ENCODE peak calls at places on chromosome 1, in seven cellular contexts. T is lower leg skin, V is gastrocnemius medialis, L is dorsolateral prefrontal cortex, F is AG04450, G is fibroblast of lung, M is transverse colon. J is an unnamed sample.

GRCh38 chr1:153767519-153767918 is 7.7 kb upstream of the SLC27A3 start:
- DNase-seq in T (no peak), V (no peak), L (no peak), F (no peak), G (no peak), M (no peak), J (no peak)

GRCh38 chr1:19672237-19672636 is 7.6 kb downstream of the HTR6 start:
- DNase-seq in T (no peak), V (no peak), L (no peak), F (no peak), G (no peak), M (no peak), J (no peak)

GRCh38 chr1:214586621-214587020 is 16.4 kb upstream of the CENPF start:
- DNase-seq in T (no peak), V (no peak), L (no peak), F (no peak), G (no peak), M (no peak), J (no peak)

GRCh38 chr1:7845761-7846160 is 7.1 kb downstream of the UTS2 start:
- DNase-seq in T (no peak), V (no peak), L (no peak), F (peak), G (peak), M (no peak), J (peak)

GRCh38 chr1:78419309-78419708 is 71.5 kb upstream of the PTGFR start:
- DNase-seq in T (no peak), V (no peak), L (no peak), F (no peak), G (peak), M (no peak), J (peak)

GRCh38 chr1:14377386-14377785 is 221.1 kb upstream of the KAZN start:
- DNase-seq in T (no peak), V (no peak), L (no peak), F (no peak), G (peak), M (no peak), J (no peak)

GRCh38 chr1:10575616-10576015 is 100.9 kb downstream of the PEX14 start:
- DNase-seq in T (no peak), V (no peak), L (no peak), F (peak), G (peak), M (no peak), J (peak)

GRCh38 chr1:100703716-100704115 is 15.8 kb upstream of the VCAM1 start:
- DNase-seq in T (no peak), V (no peak), L (no peak), F (no peak), G (peak), M (no peak), J (no peak)

GRCh38 chr1:172898866-172899265 is 151.9 kb downstream of the TNFSF18 start:
- DNase-seq in T (no peak), V (no peak), L (no peak), F (no peak), G (peak), M (no peak), J (no peak)

GRCh38 chr1:115436596-115436995 is 98.5 kb upstream of the NGF start:
- DNase-seq in T (no peak), V (no peak), L (no peak), F (no peak), G (no peak), M (no peak), J (no peak)

GRCh38 chr1:51661081-51661518 is 44.2 kb downstream of the OSBPL9 start:
- DNase-seq in T (no peak), V (no peak), L (no peak), F (peak), G (peak), M (no peak), J (peak)

GRCh38 chr1:180501865-180502360 is 464 bp downstream of the ACBD6 start:
- DNase-seq in T (no peak), V (no peak), L (no peak), F (no peak), G (no peak), M (no peak), J (no peak)

GRCh38 chr1:215201301-215201700 is 118.8 kb downstream of the KCNK2 start:
- DNase-seq in T (no peak), V (no peak), L (no peak), F (no peak), G (no peak), M (no peak), J (no peak)

GRCh38 chr1:181513786-181514297 is 30.5 kb downstream of the CACNA1E start:
- DNase-seq in T (no peak), V (no peak), L (no peak), F (no peak), G (peak), M (no peak), J (no peak)

GRCh38 chr1:161260346-161260745 is 1.8 kb downstream of the PCP4L1 start:
- DNase-seq in T (peak), V (no peak), L (no peak), F (no peak), G (no peak), M (no peak), J (no peak)

GRCh38 chr1:116268211-116268610 is 104.8 kb upstream of the ATP1A1 start:
- DNase-seq in T (peak), V (no peak), L (peak), F (no peak), G (no peak), M (peak), J (peak)

GRCh38 chr1:238955934-238956333 is 430.4 kb upstream of the CHRM3 start:
- DNase-seq in T (no peak), V (no peak), L (no peak), F (no peak), G (peak), M (no peak), J (no peak)

DNA sequence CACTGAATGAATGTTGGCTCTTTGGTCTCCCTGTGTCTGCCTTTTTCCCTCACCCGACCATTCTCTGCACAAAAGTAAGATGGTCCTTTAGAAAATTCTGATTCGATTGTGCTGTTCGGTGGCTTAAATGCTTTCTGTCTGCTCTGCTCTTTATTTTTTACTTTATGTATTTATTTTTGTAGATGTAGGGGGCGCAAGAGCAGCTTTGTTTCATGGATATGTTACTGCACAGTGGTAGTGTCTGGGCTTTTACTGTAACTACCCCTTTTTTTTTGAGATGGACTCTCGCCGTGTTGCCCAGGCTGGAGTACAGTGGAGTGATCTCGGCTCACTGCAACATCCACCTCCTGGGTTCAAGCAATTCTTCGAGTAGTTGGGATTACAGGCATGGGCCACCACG is 15.7 kb downstream of the NLRP3 start:
- DNase-seq in T (no peak), V (no peak), L (no peak), F (no peak), G (no peak), M (no peak), J (no peak)
- TF ChIP-seq CTCF in T (no peak), V (no peak), L (no peak), F (no peak), G (no peak), M (no peak), J (no peak)

GRCh38 chr1:25790472-25790871 is 9.5 kb upstream of the SELENON start:
- DNase-seq in T (no peak), V (no peak), L (no peak), F (no peak), G (no peak), M (no peak), J (no peak)

GRCh38 chr1:25795227-25795626 is 4.8 kb upstream of the SELENON start:
- DNase-seq in T (no peak), V (no peak), L (no peak), F (no peak), G (no peak), M (no peak), J (no peak)

GRCh38 chr1:25794325-25794724 is 5.7 kb upstream of the SELENON start:
- DNase-seq in T (no peak), V (no peak), L (no peak), F (no peak), G (peak), M (no peak), J (no peak)

GRCh38 chr1:25793585-25794170 is 6.3 kb upstream of the SELENON start:
- DNase-seq in T (no peak), V (no peak), L (no peak), F (no peak), G (no peak), M (no peak), J (no peak)

DNA sequence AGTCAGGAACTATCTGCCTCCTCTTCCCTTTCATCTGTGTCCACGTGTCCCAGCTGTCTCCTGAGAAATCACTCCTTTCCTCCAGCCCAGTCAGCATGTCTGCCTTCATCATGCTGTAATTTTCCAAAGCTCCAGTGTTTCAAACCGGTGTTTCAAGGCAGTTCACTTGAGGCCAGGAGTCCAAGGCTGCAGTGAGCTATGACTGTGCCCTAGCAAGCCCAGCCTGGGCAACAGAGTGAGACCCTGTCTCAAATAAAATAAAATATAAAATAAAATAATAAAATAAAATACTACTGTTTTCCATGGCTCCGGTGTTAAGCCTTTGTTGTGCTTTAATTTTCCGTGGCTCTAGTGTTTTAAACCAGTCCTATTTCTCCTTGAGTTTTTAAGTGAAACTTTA is 7.9 kb upstream of the SELENON start:
- DNase-seq in T (no peak), V (no peak), L (no peak), F (no peak), G (no peak), M (no peak), J (no peak)
- H3K4me3 ChIP-seq in T (no peak), V (no peak), L (no peak), F (no peak), G (no peak), M (no peak), J (no peak)

GRCh38 chr1:186722711-186723309 is 42.6 kb upstream of the PTGS2 start:
- DNase-seq in T (no peak), V (no peak), L (no peak), F (peak), G (peak), M (no peak), J (peak)
- TF ChIP-seq CTCF in T (no peak), V (no peak), L (peak), F (peak), G (peak), M (peak), J (peak)

DNA sequence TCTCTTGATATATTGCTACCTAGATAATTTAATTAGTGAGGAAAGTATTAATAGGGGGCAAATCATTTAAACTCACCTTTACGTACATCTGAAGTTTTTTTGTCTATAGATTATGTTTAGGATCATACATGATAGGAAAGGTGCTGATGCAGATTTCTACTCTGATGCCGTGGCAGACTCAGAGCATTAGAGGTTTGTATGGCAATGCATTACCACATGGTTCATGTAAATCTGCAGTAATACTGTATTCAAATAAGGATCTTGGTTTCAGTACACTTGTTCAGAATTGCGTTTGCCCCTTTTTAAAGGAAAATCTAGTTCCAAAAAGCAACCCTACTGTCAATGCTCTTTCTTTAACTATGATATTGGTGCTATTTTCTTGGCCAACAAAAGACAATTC is 288.3 kb downstream of the PTPRC start:
- DNase-seq in T (no peak), V (no peak), L (no peak), F (no peak), G (no peak), M (no peak), J (no peak)
- H3K4me3 ChIP-seq in T (no peak), V (no peak), L (peak), F (no peak), G (no peak), M (no peak), J (no peak)

DNA sequence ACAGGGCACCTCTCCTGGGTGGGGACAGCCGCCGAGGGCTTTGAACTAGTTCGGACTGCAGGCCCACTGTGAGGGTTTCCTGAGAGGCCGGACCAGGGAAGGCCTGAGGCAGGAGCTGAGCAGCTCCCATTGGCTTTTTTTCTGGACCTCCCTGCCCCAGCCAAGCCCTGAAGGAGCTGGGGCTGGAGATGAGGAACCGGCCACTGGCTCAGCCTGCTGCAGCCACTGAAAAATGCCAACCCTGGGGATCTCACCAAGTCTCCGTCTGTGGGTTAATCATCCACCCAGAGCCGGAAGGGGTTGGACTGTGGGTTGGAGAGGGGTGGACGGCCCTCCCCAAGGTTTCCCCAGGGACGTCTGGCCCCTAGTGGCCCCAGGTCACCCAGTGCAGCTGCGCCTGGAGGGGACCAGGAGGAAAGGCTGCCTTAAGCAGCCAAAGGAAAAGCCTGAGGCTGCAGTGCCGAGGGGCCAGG is 2.5 kb downstream of the VWA1 start:
- DNase-seq in T (no peak), V (no peak), L (no peak), F (no peak), G (peak), M (peak), J (no peak)
- TF ChIP-seq CTCF in T (no peak), V (no peak), L (no peak), F (no peak), G (no peak), M (peak), J (no peak)

GRCh38 chr1:22350171-22350961 is 101.3 kb upstream of the ZBTB40 start:
- DNase-seq in T (no peak), V (no peak), L (no peak), F (no peak), G (no peak), M (no peak), J (no peak)
- H3K4me3 ChIP-seq in T (no peak), V (no peak), L (no peak), F (no peak), G (no peak), M (no peak), J (no peak)

DNA sequence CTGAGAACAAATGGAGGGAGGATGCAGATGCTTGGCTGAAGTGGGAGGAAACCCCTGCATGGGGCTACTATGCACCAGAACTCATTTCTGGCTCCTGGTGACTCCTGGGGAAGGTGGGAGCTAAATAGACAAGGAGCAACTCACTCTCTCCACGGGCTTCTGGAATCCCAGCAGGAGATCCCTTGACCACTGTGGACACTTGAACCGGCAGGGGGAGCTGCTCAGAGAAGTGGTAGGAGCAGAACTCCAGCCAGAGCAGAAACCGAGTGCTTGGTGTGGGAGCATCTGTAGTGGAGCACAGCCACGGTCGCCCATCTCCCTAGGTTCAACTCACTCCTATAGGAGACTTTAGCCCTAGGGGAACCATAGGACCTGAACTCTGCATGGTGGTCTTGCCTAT is 205.6 kb upstream of the GJB5 start:
- DNase-seq in T (no peak), V (no peak), L (no peak), F (no peak), G (no peak), M (peak), J (no peak)
- TF ChIP-seq CTCF in T (no peak), V (no peak), L (no peak), F (peak), G (no peak), M (peak), J (no peak)

GRCh38 chr1:204087893-204088528 is 15.1 kb downstream of the SOX13 start:
- DNase-seq in T (peak), V (no peak), L (no peak), F (no peak), G (no peak), M (peak), J (no peak)

GRCh38 chr1:204089044-204089751 is 16.3 kb downstream of the SOX13 start:
- DNase-seq in T (peak), V (peak), L (no peak), F (no peak), G (no peak), M (peak), J (peak)

GRCh38 chr1:204087181-204087892 is 14.4 kb downstream of the SOX13 start:
- DNase-seq in T (no peak), V (no peak), L (no peak), F (no peak), G (no peak), M (no peak), J (no peak)

GRCh38 chr1:204091066-204091465 is 18.2 kb downstream of the SOX13 start:
- DNase-seq in T (no peak), V (no peak), L (no peak), F (no peak), G (no peak), M (no peak), J (no peak)

GRCh38 chr1:204088596-204088995 is 15.7 kb downstream of the SOX13 start:
- DNase-seq in T (no peak), V (no peak), L (no peak), F (no peak), G (no peak), M (no peak), J (no peak)
- H3K4me3 ChIP-seq in T (no peak), V (peak), L (no peak), F (no peak), G (no peak), M (peak), J (no peak)

GRCh38 chr1:202661136-202661845 is 49.0 kb downstream of the SYT2 start:
- DNase-seq in T (no peak), V (no peak), L (no peak), F (no peak), G (no peak), M (no peak), J (no peak)
- TF ChIP-seq CTCF in T (no peak), V (no peak), L (no peak), F (no peak), G (no peak), M (peak), J (peak)

GRCh38 chr1:207015791-207016190 is 16.8 kb downstream of the C1orf116 start:
- DNase-seq in T (no peak), V (no peak), L (no peak), F (no peak), G (no peak), M (no peak), J (no peak)

GRCh38 chr1:207017615-207018559 is 14.7 kb downstream of the C1orf116 start:
- DNase-seq in T (no peak), V (peak), L (no peak), F (no peak), G (peak), M (no peak), J (no peak)

GRCh38 chr1:207018707-207019106 is 13.8 kb downstream of the C1orf116 start:
- DNase-seq in T (no peak), V (no peak), L (no peak), F (no peak), G (no peak), M (no peak), J (no peak)

GRCh38 chr1:207013321-207014085 is 19.1 kb downstream of the C1orf116 start:
- DNase-seq in T (no peak), V (no peak), L (no peak), F (no peak), G (no peak), M (no peak), J (no peak)

DNA sequence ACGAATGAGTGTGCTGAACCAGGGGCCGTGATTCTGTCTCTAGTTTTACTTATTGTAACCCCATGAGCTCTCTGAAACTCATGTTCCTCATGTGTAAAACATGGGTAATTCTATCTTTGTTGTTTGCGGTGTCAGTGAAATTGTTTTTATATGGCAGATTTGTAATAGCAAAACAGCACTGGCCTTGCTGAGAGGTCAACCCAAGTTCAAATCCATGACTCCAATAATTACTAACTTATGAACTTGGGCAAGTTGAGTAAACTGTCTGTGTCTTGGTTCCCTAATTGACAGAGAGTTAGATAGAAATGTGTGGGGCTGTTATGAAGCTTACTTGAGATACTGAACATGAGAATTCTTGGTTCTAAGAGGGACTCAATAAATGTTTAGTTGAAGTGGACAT is 17.8 kb downstream of the C1orf116 start:
- DNase-seq in T (no peak), V (no peak), L (no peak), F (no peak), G (no peak), M (no peak), J (no peak)
- H3K4me3 ChIP-seq in T (no peak), V (no peak), L (no peak), F (no peak), G (no peak), M (no peak), J (no peak)